ENCODE peak calls at places on chromosome 7, in seven cellular contexts. L is NCI-H2171 treated with DMSO at 0.1 percent for 48 hours, E is iris pigment epithelial cell, Q is HT-29, W is left colon, P is Daoy, T is hypothalamus. H is an unnamed sample.

GRCh38 chr7:22697897-22698645 is 28.9 kb upstream of the IL6 start:
- DNase-seq in P (no peak), E (no peak), T (no peak), L (no peak), Q (no peak), W (no peak), H (no peak)

GRCh38 chr7:85067371-85067770 is 119.5 kb downstream of the SEMA3D start:
- DNase-seq in L (no peak), P (no peak), W (no peak), E (no peak), T (no peak), Q (no peak), H (no peak)

GRCh38 chr7:154638286-154638685 is 364.6 kb downstream of the PAXIP1 start:
- DNase-seq in T (no peak), Q (no peak), P (peak; percentile 32), W (no peak), E (no peak), L (no peak), H (no peak)

GRCh38 chr7:26420600-26420999 is 128.9 kb downstream of the SNX10 start:
- DNase-seq in P (no peak), Q (no peak), E (no peak), L (no peak), T (no peak), W (no peak), H (no peak)

GRCh38 chr7:157683251-157684156 is 346.7 kb downstream of the DNAJB6 start:
- DNase-seq in L (no peak), T (no peak), P (peak; percentile 3), Q (no peak), E (no peak), W (no peak), H (no peak)

GRCh38 chr7:135713836-135714470 is 14.0 kb downstream of the SLC13A4 start:
- DNase-seq in L (no peak), T (no peak), W (no peak), Q (no peak), E (no peak), P (no peak), H (no peak)

GRCh38 chr7:91310829-91311460 is 46.7 kb downstream of the FZD1 start:
- DNase-seq in P (peak; percentile 15), Q (no peak), E (peak; percentile 71), W (no peak), L (no peak), T (no peak), H (no peak)

GRCh38 chr7:3805151-3805550 is 504.1 kb downstream of the SDK1 start:
- DNase-seq in Q (no peak), T (no peak), L (no peak), W (no peak), P (peak; percentile 63), E (peak; percentile 86), H (no peak)

GRCh38 chr7:77895905-77896304 is 97.3 kb downstream of the PHTF2 start:
- DNase-seq in Q (no peak), P (no peak), E (no peak), L (no peak), W (no peak), T (no peak), H (no peak)

GRCh38 chr7:100435401-100436304 is 644 bp downstream of the PPP1R35 start:
- DNase-seq in P (peak; percentile 70), E (peak; percentile 38), L (peak; percentile 12), Q (peak; percentile 66), T (no peak), W (peak; percentile 66), H (peak; percentile 25)

GRCh38 chr7:31120800-31121513 is 68.8 kb downstream of the ADCYAP1R1 start:
- DNase-seq in P (no peak), E (no peak), L (no peak), T (no peak), W (no peak), Q (no peak), H (no peak)

GRCh38 chr7:117399820-117400422 is 27.4 kb downstream of the ASZ1 start:
- DNase-seq in E (no peak), P (no peak), T (no peak), L (peak; percentile 18), Q (peak; percentile 51), W (no peak), H (no peak)

GRCh38 chr7:117688126-117688525 is 185.1 kb downstream of the CTTNBP2 start:
- DNase-seq in W (no peak), P (no peak), Q (no peak), E (no peak), T (no peak), L (no peak), H (no peak)

GRCh38 chr7:27146491-27147210 is 923 bp downstream of the HOXA6 start:
- DNase-seq in E (no peak), T (no peak), W (no peak), P (no peak), L (no peak), Q (peak; percentile 68), H (no peak)

GRCh38 chr7:89606479-89606878 is 547.8 kb upstream of the STEAP1 start:
- DNase-seq in W (no peak), T (no peak), L (no peak), E (no peak), Q (no peak), P (no peak), H (no peak)

GRCh38 chr7:112692333-112692732 is 97.9 kb downstream of the TMEM168 start:
- DNase-seq in W (no peak), T (no peak), L (no peak), P (no peak), Q (peak; percentile 44), E (no peak), H (no peak)

GRCh38 chr7:27171636-27172387 is 2.3 kb downstream of the HOXA10 start:
- DNase-seq in P (no peak), L (no peak), W (peak; percentile 53), Q (no peak), E (no peak), T (no peak), H (no peak)

GRCh38 chr7:116741625-116742316 is 69.8 kb downstream of the MET start:
- DNase-seq in L (no peak), Q (no peak), T (no peak), E (no peak), W (no peak), P (no peak), H (no peak)

GRCh38 chr7:102875700-102876192 is 37.1 kb upstream of the LRRC17 start:
- DNase-seq in Q (peak; percentile 88), L (no peak), P (peak; percentile 99), W (no peak), T (no peak), E (peak; percentile 100), H (no peak)

H was measured in DMS 273 treated with DMSO at 0.1 percent for 48 hours.